ENCODE peak calls at places on chromosomes 4 and X, in nine cellular contexts. One of them, this sample, is unnamed.

GRCh38 chr4:144582105-144582850 is 63.7 kb upstream of the HHIP start:
- DNase-seq in right lobe of liver: no peak
- DNase-seq in endothelial cell of umbilical vein: peak; percentile 72
- DNase-seq in IMR-90: peak; percentile 45
- DNase-seq in thyroid gland: no peak
- DNase-seq in GM23248: peak; percentile 65
- DNase-seq in transverse colon: no peak
- DNase-seq in CD4-positive, alpha-beta T cell: no peak
- DNase-seq in cardiac muscle cell: no peak
- DNase-seq in this sample: no peak

GRCh38 chrX:155613927-155614559 is 1.3 kb upstream of the TMLHE start:
- DNase-seq in right lobe of liver: no peak
- DNase-seq in endothelial cell of umbilical vein: no peak
- DNase-seq in IMR-90: no peak
- DNase-seq in thyroid gland: no peak
- DNase-seq in GM23248: no peak
- DNase-seq in transverse colon: no peak
- DNase-seq in CD4-positive, alpha-beta T cell: no peak
- DNase-seq in cardiac muscle cell: no peak
- DNase-seq in this sample: no peak

GRCh38 chrX:63012574-63012973 is 338.6 kb downstream of the SPIN4 start:
- DNase-seq in right lobe of liver: no peak
- DNase-seq in endothelial cell of umbilical vein: no peak
- DNase-seq in IMR-90: no peak
- DNase-seq in thyroid gland: no peak
- DNase-seq in GM23248: peak; percentile 0
- DNase-seq in transverse colon: no peak
- DNase-seq in CD4-positive, alpha-beta T cell: no peak
- DNase-seq in cardiac muscle cell: no peak
- DNase-seq in this sample: no peak

GRCh38 chr4:99863-100262 is 24.4 kb upstream of the ZNF718 start:
- DNase-seq in right lobe of liver: no peak
- DNase-seq in endothelial cell of umbilical vein: no peak
- DNase-seq in IMR-90: no peak
- DNase-seq in thyroid gland: no peak
- DNase-seq in GM23248: no peak
- DNase-seq in transverse colon: no peak
- DNase-seq in CD4-positive, alpha-beta T cell: no peak
- DNase-seq in cardiac muscle cell: no peak
- DNase-seq in this sample: no peak

GRCh38 chr4:144183165-144183564 is 42.6 kb upstream of the GYPA start:
- DNase-seq in right lobe of liver: no peak
- DNase-seq in endothelial cell of umbilical vein: no peak
- DNase-seq in IMR-90: no peak
- DNase-seq in thyroid gland: no peak
- DNase-seq in GM23248: no peak
- DNase-seq in transverse colon: no peak
- DNase-seq in CD4-positive, alpha-beta T cell: no peak
- DNase-seq in cardiac muscle cell: no peak
- DNase-seq in this sample: no peak

GRCh38 chrX:106959897-106960296 is 39.7 kb downstream of the CLDN2 start:
- DNase-seq in right lobe of liver: no peak
- DNase-seq in endothelial cell of umbilical vein: peak; percentile 30
- DNase-seq in IMR-90: peak; percentile 33
- DNase-seq in thyroid gland: no peak
- DNase-seq in GM23248: peak; percentile 37
- DNase-seq in transverse colon: no peak
- DNase-seq in CD4-positive, alpha-beta T cell: no peak
- DNase-seq in cardiac muscle cell: peak; percentile 66
- DNase-seq in this sample: no peak

GRCh38 chr4:159206427-159206871 is 103.6 kb downstream of the RAPGEF2 start:
- DNase-seq in right lobe of liver: no peak
- DNase-seq in endothelial cell of umbilical vein: peak; percentile 73
- DNase-seq in IMR-90: peak; percentile 76
- DNase-seq in thyroid gland: no peak
- DNase-seq in GM23248: no peak
- DNase-seq in transverse colon: no peak
- DNase-seq in CD4-positive, alpha-beta T cell: no peak
- DNase-seq in cardiac muscle cell: no peak
- DNase-seq in this sample: no peak

GRCh38 chrX:65644621-65645287 is 22.7 kb upstream of the MSN start:
- DNase-seq in right lobe of liver: peak; percentile 89
- DNase-seq in endothelial cell of umbilical vein: peak; percentile 90
- DNase-seq in IMR-90: peak; percentile 79
- DNase-seq in thyroid gland: peak; percentile 88
- DNase-seq in GM23248: peak; percentile 87
- DNase-seq in transverse colon: peak; percentile 76
- DNase-seq in CD4-positive, alpha-beta T cell: no peak
- DNase-seq in cardiac muscle cell: no peak
- DNase-seq in this sample: peak; percentile 10

GRCh38 chr4:24104173-24104572 is 214.3 kb upstream of the PPARGC1A start:
- DNase-seq in right lobe of liver: peak; percentile 79
- DNase-seq in endothelial cell of umbilical vein: no peak
- DNase-seq in IMR-90: peak; percentile 55
- DNase-seq in thyroid gland: peak; percentile 11
- DNase-seq in GM23248: peak; percentile 11
- DNase-seq in transverse colon: no peak
- DNase-seq in CD4-positive, alpha-beta T cell: no peak
- DNase-seq in cardiac muscle cell: no peak
- DNase-seq in this sample: no peak

GRCh38 chr4:112704991-112705845 is 68.3 kb downstream of the LARP7 start:
- DNase-seq in right lobe of liver: peak; percentile 53
- DNase-seq in endothelial cell of umbilical vein: peak; percentile 46
- DNase-seq in IMR-90: peak; percentile 58
- DNase-seq in thyroid gland: peak; percentile 37
- DNase-seq in GM23248: peak; percentile 82
- DNase-seq in transverse colon: peak; percentile 13
- DNase-seq in CD4-positive, alpha-beta T cell: no peak
- DNase-seq in cardiac muscle cell: peak; percentile 87
- DNase-seq in this sample: peak; percentile 16

GRCh38 chr4:55378617-55379467 is 16.9 kb upstream of the TMEM165 start:
- DNase-seq in right lobe of liver: no peak
- DNase-seq in endothelial cell of umbilical vein: no peak
- DNase-seq in IMR-90: no peak
- DNase-seq in thyroid gland: no peak
- DNase-seq in GM23248: no peak
- DNase-seq in transverse colon: peak; percentile 56
- DNase-seq in CD4-positive, alpha-beta T cell: no peak
- DNase-seq in cardiac muscle cell: no peak
- DNase-seq in this sample: no peak

GRCh38 chr4:69601065-69601464 is 38.4 kb downstream of the UGT2A2 start:
- DNase-seq in right lobe of liver: no peak
- DNase-seq in endothelial cell of umbilical vein: no peak
- DNase-seq in IMR-90: no peak
- DNase-seq in thyroid gland: no peak
- DNase-seq in GM23248: no peak
- DNase-seq in transverse colon: no peak
- DNase-seq in CD4-positive, alpha-beta T cell: no peak
- DNase-seq in cardiac muscle cell: no peak
- DNase-seq in this sample: no peak

GRCh38 chr4:85790582-85790981 is 315.6 kb downstream of the ARHGAP24 start:
- DNase-seq in right lobe of liver: no peak
- DNase-seq in endothelial cell of umbilical vein: peak; percentile 44
- DNase-seq in IMR-90: peak; percentile 79
- DNase-seq in thyroid gland: no peak
- DNase-seq in GM23248: peak; percentile 84
- DNase-seq in transverse colon: no peak
- DNase-seq in CD4-positive, alpha-beta T cell: no peak
- DNase-seq in cardiac muscle cell: no peak
- DNase-seq in this sample: no peak

GRCh38 chr4:85784348-85784747 is 309.4 kb downstream of the ARHGAP24 start:
- DNase-seq in right lobe of liver: no peak
- DNase-seq in endothelial cell of umbilical vein: peak; percentile 61
- DNase-seq in IMR-90: no peak
- DNase-seq in thyroid gland: no peak
- DNase-seq in GM23248: no peak
- DNase-seq in transverse colon: no peak
- DNase-seq in CD4-positive, alpha-beta T cell: no peak
- DNase-seq in cardiac muscle cell: no peak
- DNase-seq in this sample: no peak

GRCh38 chr4:85784947-85785346 is 310.0 kb downstream of the ARHGAP24 start:
- DNase-seq in right lobe of liver: no peak
- DNase-seq in endothelial cell of umbilical vein: no peak
- DNase-seq in IMR-90: no peak
- DNase-seq in thyroid gland: no peak
- DNase-seq in GM23248: no peak
- DNase-seq in transverse colon: no peak
- DNase-seq in CD4-positive, alpha-beta T cell: no peak
- DNase-seq in cardiac muscle cell: no peak
- DNase-seq in this sample: no peak

GRCh38 chr4:85783900-85784299 is 308.9 kb downstream of the ARHGAP24 start:
- DNase-seq in right lobe of liver: no peak
- DNase-seq in endothelial cell of umbilical vein: no peak
- DNase-seq in IMR-90: no peak
- DNase-seq in thyroid gland: no peak
- DNase-seq in GM23248: no peak
- DNase-seq in transverse colon: no peak
- DNase-seq in CD4-positive, alpha-beta T cell: no peak
- DNase-seq in cardiac muscle cell: no peak
- DNase-seq in this sample: no peak

DNA sequence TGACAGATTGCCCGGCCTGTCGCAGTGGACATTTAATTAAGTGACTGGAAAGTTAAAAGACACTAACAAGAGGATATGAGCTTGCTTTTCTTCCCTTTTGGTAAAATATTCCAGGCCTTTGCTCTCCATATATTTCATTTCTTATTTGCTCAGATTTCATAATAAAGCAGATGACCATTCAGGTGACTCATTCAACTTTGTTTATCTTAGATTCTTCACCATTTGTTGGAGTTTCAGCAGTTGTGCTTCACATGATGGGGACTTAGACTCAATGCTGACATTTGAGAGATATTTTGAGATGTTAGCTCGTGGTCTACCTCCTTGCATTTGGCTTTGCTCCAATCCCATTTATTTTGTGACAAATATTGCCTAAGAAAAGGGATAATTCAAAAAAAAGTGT is 312.2 kb downstream of the ARHGAP24 start:
- DNase-seq in right lobe of liver: no peak
- DNase-seq in endothelial cell of umbilical vein: peak; percentile 81
- DNase-seq in IMR-90: peak; percentile 93
- DNase-seq in thyroid gland: no peak
- DNase-seq in GM23248: peak; percentile 88
- DNase-seq in transverse colon: no peak
- DNase-seq in CD4-positive, alpha-beta T cell: no peak
- DNase-seq in cardiac muscle cell: no peak
- DNase-seq in this sample: no peak
- H3K27ac ChIP-seq in right lobe of liver: no peak overlapping the region
- H3K27ac ChIP-seq in endothelial cell of umbilical vein: peak overlapping the region; percentile 67
- H3K27ac ChIP-seq in IMR-90: peak overlapping the region; percentile 87
- H3K27ac ChIP-seq in thyroid gland: no peak overlapping the region
- H3K27ac ChIP-seq in GM23248: peak overlapping the region; percentile 92
- H3K27ac ChIP-seq in transverse colon: peak overlapping the region; percentile 7
- H3K27ac ChIP-seq in CD4-positive, alpha-beta T cell: no peak overlapping the region
- H3K27ac ChIP-seq in cardiac muscle cell: no peak overlapping the region
- H3K27ac ChIP-seq in this sample: no peak overlapping the region

GRCh38 chr4:65669008-65669971 is 999 bp downstream of the EPHA5 start:
- DNase-seq in right lobe of liver: no peak
- DNase-seq in endothelial cell of umbilical vein: no peak
- DNase-seq in IMR-90: no peak
- DNase-seq in thyroid gland: peak; percentile 35
- DNase-seq in GM23248: peak; percentile 11
- DNase-seq in transverse colon: no peak
- DNase-seq in CD4-positive, alpha-beta T cell: no peak
- DNase-seq in cardiac muscle cell: peak; percentile 44
- DNase-seq in this sample: no peak
- H3K27ac ChIP-seq in right lobe of liver: no peak overlapping the region
- H3K27ac ChIP-seq in endothelial cell of umbilical vein: peak overlapping the region; percentile 43
- H3K27ac ChIP-seq in IMR-90: no peak overlapping the region
- H3K27ac ChIP-seq in thyroid gland: peak overlapping the region; percentile 41
- H3K27ac ChIP-seq in GM23248: no peak overlapping the region
- H3K27ac ChIP-seq in transverse colon: no peak overlapping the region
- H3K27ac ChIP-seq in CD4-positive, alpha-beta T cell: no peak overlapping the region
- H3K27ac ChIP-seq in cardiac muscle cell: no peak overlapping the region
- H3K27ac ChIP-seq in this sample: no peak overlapping the region

DNA sequence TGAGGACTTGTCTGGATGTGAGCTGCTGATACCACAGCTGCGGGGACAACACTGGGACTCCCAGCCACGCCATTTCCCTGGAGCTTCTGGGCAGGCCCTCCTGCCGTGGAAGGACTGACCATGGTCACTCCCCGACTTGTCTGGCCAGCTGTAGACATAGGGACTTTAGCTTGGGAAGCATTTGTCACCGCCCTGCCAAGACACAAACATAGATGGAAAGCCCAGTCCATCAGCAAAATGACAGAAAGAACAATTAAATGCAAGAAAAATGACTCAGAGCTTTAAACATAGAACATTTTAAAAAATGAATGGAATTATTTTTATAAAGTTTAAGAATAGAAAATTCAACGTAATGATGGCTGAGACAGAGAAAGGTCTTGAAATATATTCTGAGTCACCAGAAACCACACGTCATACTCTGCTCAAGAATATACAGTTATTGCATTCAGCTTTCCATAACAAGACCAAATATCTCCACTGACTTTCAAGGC is 107.6 kb upstream of the CBR4 start:
- DNase-seq in right lobe of liver: no peak
- DNase-seq in endothelial cell of umbilical vein: no peak
- DNase-seq in IMR-90: peak; percentile 95
- DNase-seq in thyroid gland: no peak
- DNase-seq in GM23248: peak; percentile 81
- DNase-seq in transverse colon: no peak
- DNase-seq in CD4-positive, alpha-beta T cell: no peak
- DNase-seq in cardiac muscle cell: no peak
- DNase-seq in this sample: no peak
- H3K27ac ChIP-seq in right lobe of liver: no peak overlapping the region
- H3K27ac ChIP-seq in endothelial cell of umbilical vein: peak overlapping the region; percentile 77
- H3K27ac ChIP-seq in IMR-90: peak overlapping the region; percentile 33
- H3K27ac ChIP-seq in thyroid gland: no peak overlapping the region
- H3K27ac ChIP-seq in GM23248: peak overlapping the region; percentile 92
- H3K27ac ChIP-seq in transverse colon: no peak overlapping the region
- H3K27ac ChIP-seq in CD4-positive, alpha-beta T cell: no peak overlapping the region
- H3K27ac ChIP-seq in cardiac muscle cell: no peak overlapping the region
- H3K27ac ChIP-seq in this sample: peak overlapping the region; percentile 83

GRCh38 chr4:145805490-145805889 is 125.5 kb downstream of the C4orf51 start:
- DNase-seq in right lobe of liver: peak; percentile 35
- DNase-seq in endothelial cell of umbilical vein: no peak
- DNase-seq in IMR-90: peak; percentile 21
- DNase-seq in thyroid gland: no peak
- DNase-seq in GM23248: no peak
- DNase-seq in transverse colon: no peak
- DNase-seq in CD4-positive, alpha-beta T cell: no peak
- DNase-seq in cardiac muscle cell: peak; percentile 25
- DNase-seq in this sample: no peak

GRCh38 chr4:145804134-145804533 is 124.2 kb downstream of the C4orf51 start:
- DNase-seq in right lobe of liver: no peak
- DNase-seq in endothelial cell of umbilical vein: peak; percentile 72
- DNase-seq in IMR-90: peak; percentile 95
- DNase-seq in thyroid gland: peak; percentile 18
- DNase-seq in GM23248: peak; percentile 92
- DNase-seq in transverse colon: no peak
- DNase-seq in CD4-positive, alpha-beta T cell: no peak
- DNase-seq in cardiac muscle cell: no peak
- DNase-seq in this sample: no peak

GRCh38 chr4:145808021-145808650 is 128.2 kb downstream of the C4orf51 start:
- DNase-seq in right lobe of liver: no peak
- DNase-seq in endothelial cell of umbilical vein: peak; percentile 93
- DNase-seq in IMR-90: peak; percentile 98
- DNase-seq in thyroid gland: no peak
- DNase-seq in GM23248: peak; percentile 97
- DNase-seq in transverse colon: no peak
- DNase-seq in CD4-positive, alpha-beta T cell: no peak
- DNase-seq in cardiac muscle cell: no peak
- DNase-seq in this sample: no peak

GRCh38 chr4:145812902-145813301 is 125.7 kb downstream of the ZNF827 start:
- DNase-seq in right lobe of liver: no peak
- DNase-seq in endothelial cell of umbilical vein: no peak
- DNase-seq in IMR-90: no peak
- DNase-seq in thyroid gland: no peak
- DNase-seq in GM23248: no peak
- DNase-seq in transverse colon: no peak
- DNase-seq in CD4-positive, alpha-beta T cell: no peak
- DNase-seq in cardiac muscle cell: no peak
- DNase-seq in this sample: no peak

GRCh38 chr4:145808848-145809512 is 129.0 kb downstream of the C4orf51 start:
- DNase-seq in right lobe of liver: no peak
- DNase-seq in endothelial cell of umbilical vein: no peak
- DNase-seq in IMR-90: no peak
- DNase-seq in thyroid gland: no peak
- DNase-seq in GM23248: peak; percentile 16
- DNase-seq in transverse colon: no peak
- DNase-seq in CD4-positive, alpha-beta T cell: no peak
- DNase-seq in cardiac muscle cell: no peak
- DNase-seq in this sample: no peak
- H3K27ac ChIP-seq in right lobe of liver: no peak overlapping the region
- H3K27ac ChIP-seq in endothelial cell of umbilical vein: peak overlapping the region; percentile 82
- H3K27ac ChIP-seq in IMR-90: peak overlapping the region; percentile 75
- H3K27ac ChIP-seq in thyroid gland: no peak overlapping the region
- H3K27ac ChIP-seq in GM23248: peak overlapping the region; percentile 89
- H3K27ac ChIP-seq in transverse colon: no peak overlapping the region
- H3K27ac ChIP-seq in CD4-positive, alpha-beta T cell: no peak overlapping the region
- H3K27ac ChIP-seq in cardiac muscle cell: no peak overlapping the region
- H3K27ac ChIP-seq in this sample: no peak overlapping the region